ENCODE peak calls at places on chromosome 22, in nine cellular contexts. F is mucosa of descending colon, S is mesothelial cell of epicardium, U is dorsolateral prefrontal cortex, N is MM.1S, J is tibial nerve, G is fibroblast of the aortic adventitia, H is AG04450, K is astrocyte. C is an unnamed sample.

GRCh38 chr22:17172172-17172833 is 13.2 kb upstream of the HDHD5 start:
- DNase-seq in H (no peak), U (peak), J (no peak), S (no peak), N (no peak), K (no peak), G (no peak), F (no peak), C (no peak)

GRCh38 chr22:41782316-41782715 is 18.2 kb upstream of the CCDC134 start:
- DNase-seq in N (no peak), K (no peak), S (no peak), H (no peak), J (no peak), G (no peak), U (no peak), F (no peak), C (no peak)

GRCh38 chr22:39244496-39245129 is at the start of gene PDGFB:
- DNase-seq in U (peak), J (no peak), N (peak), F (no peak), S (no peak), G (no peak), K (no peak), H (no peak), C (no peak)

GRCh38 chr22:37741312-37741795 is 44.5 kb downstream of the TRIOBP start:
- DNase-seq in J (peak), U (peak), S (peak), F (peak), G (peak), N (no peak), H (peak), K (peak), C (peak)

GRCh38 chr22:44561139-44561840 is 63.3 kb upstream of the RTL6 start:
- DNase-seq in U (no peak), H (no peak), K (no peak), G (no peak), J (no peak), S (peak), N (no peak), F (peak), C (no peak)

GRCh38 chr22:32378703-32379272 is 21.1 kb downstream of the RFPL3 start:
- DNase-seq in F (no peak), K (no peak), J (no peak), S (no peak), N (no peak), U (peak), H (no peak), G (no peak), C (no peak)

GRCh38 chr22:44439356-44440223 is 58.4 kb downstream of the RTL6 start:
- DNase-seq in N (no peak), K (no peak), U (no peak), F (no peak), H (no peak), S (no peak), J (no peak), G (no peak), C (no peak)

GRCh38 chr22:24809331-24809730 is 3.3 kb downstream of the SGSM1 start:
- DNase-seq in H (no peak), G (no peak), N (no peak), F (no peak), U (no peak), J (no peak), K (no peak), S (no peak), C (no peak)

GRCh38 chr22:18060646-18061620 is 16.9 kb upstream of the PEX26 start:
- DNase-seq in N (no peak), F (no peak), H (no peak), U (no peak), G (no peak), J (no peak), S (no peak), K (peak), C (no peak)

GRCh38 chr22:48503876-48504275 is 1323.8 kb downstream of the BRD1 start:
- DNase-seq in H (no peak), G (no peak), N (no peak), F (peak), U (no peak), S (no peak), K (no peak), J (no peak), C (no peak)

GRCh38 chr22:46609175-46609690 is 11.0 kb upstream of the GRAMD4 start:
- DNase-seq in K (no peak), F (peak), N (no peak), S (no peak), J (no peak), H (no peak), U (no peak), G (no peak), C (no peak)

GRCh38 chr22:45444168-45444567 is 30.7 kb downstream of the RIBC2 start:
- DNase-seq in K (peak), S (no peak), G (peak), F (no peak), H (no peak), N (no peak), U (no peak), J (no peak), C (no peak)

GRCh38 chr22:46514592-46515207 is 22.7 kb downstream of the CELSR1 start:
- DNase-seq in J (no peak), G (peak), F (no peak), S (no peak), N (no peak), H (no peak), K (peak), U (no peak), C (no peak)

GRCh38 chr22:42399315-42400271 is 32.6 kb downstream of the NFAM1 start:
- DNase-seq in H (no peak), S (peak), F (no peak), J (no peak), K (peak), G (no peak), N (peak), U (peak), C (no peak)

GRCh38 chr22:36197065-36197440 is 4.6 kb downstream of the APOL4 start:
- DNase-seq in J (no peak), K (peak), F (peak), H (no peak), N (peak), U (no peak), G (peak), S (peak), C (peak)

GRCh38 chr22:37647928-37648327 is 8.5 kb downstream of the SH3BP1 start:
- DNase-seq in G (no peak), K (peak), U (no peak), N (no peak), J (no peak), F (peak), S (no peak), H (no peak), C (no peak)

GRCh38 chr22:29225422-29226090 is 19.9 kb downstream of the EMID1 start:
- DNase-seq in K (no peak), U (peak), N (no peak), H (no peak), F (no peak), S (no peak), J (peak), G (no peak), C (no peak)

GRCh38 chr22:44405661-44406060 is 92.4 kb downstream of the RTL6 start:
- DNase-seq in S (no peak), K (no peak), H (no peak), J (no peak), F (peak), U (no peak), G (no peak), N (no peak), C (no peak)

GRCh38 chr22:43476341-43476740 is 64.5 kb downstream of the MPPED1 start:
- DNase-seq in F (no peak), H (no peak), N (no peak), U (no peak), K (no peak), S (no peak), J (no peak), G (no peak), C (no peak)

GRCh38 chr22:31876156-31877035 is 67.9 kb upstream of the YWHAH start:
- DNase-seq in H (no peak), S (no peak), J (no peak), G (peak), K (no peak), N (no peak), U (no peak), F (no peak), C (no peak)

GRCh38 chr22:47001288-47001687 is 238.8 kb downstream of the TBC1D22A start:
- DNase-seq in F (no peak), S (no peak), H (no peak), K (no peak), N (peak), U (no peak), G (no peak), J (no peak), C (no peak)

GRCh38 chr22:31490496-31490925 is 869 bp upstream of the EIF4ENIF1 start:
- DNase-seq in G (peak), N (peak), F (peak), S (peak), H (peak), J (no peak), U (peak), K (peak), C (peak)

GRCh38 chr22:44358723-44359440 is 46.1 kb upstream of the SHISAL1 start:
- DNase-seq in H (no peak), F (peak), J (no peak), N (no peak), K (no peak), S (no peak), G (no peak), U (no peak), C (no peak)

GRCh38 chr22:42621505-42622002 is 6.9 kb upstream of the POLDIP3 start:
- DNase-seq in F (peak), J (no peak), N (peak), U (no peak), H (no peak), G (peak), K (peak), S (peak), C (peak)

GRCh38 chr22:31284241-31284745 is 8.0 kb downstream of the PIK3IP1 start:
- DNase-seq in F (no peak), J (no peak), H (no peak), S (no peak), G (no peak), U (no peak), K (no peak), N (no peak), C (no peak)

DNA sequence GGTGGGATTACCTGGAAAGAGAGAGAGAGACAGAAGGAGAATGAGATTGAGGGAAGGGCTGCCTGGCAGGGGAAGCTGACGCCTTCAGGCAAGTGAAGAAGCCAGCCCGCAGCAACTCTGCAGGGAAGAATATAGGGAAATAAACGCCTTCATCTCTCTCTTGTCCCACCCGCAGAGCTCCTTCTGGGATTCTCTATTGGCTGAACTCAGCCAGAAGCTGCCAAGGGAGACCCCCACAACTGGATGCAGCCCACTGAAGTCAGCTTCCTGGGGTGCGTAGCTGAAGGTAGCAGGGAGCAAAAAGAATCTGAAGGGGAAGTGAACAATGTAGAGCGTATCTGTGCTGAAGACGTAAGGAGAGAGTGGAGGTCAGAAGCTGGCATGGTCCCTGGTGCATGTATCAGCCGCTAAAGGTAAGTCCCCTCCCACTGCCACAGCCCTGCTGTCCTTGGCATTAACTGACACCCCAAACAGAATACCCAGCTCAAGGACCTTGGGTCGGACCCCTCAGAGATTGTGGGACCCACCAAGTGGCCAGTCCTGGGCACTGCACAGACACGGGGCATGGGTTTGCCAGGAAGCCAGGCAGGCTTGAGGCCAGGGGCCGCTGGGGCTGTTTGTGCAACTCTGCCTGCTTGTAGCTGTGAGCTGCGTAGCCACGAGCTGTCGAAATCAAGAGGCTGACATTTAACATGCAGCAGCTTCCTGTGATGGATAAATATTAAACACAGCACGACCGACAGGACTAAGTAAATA is 469.9 kb downstream of the MN1 start:
- DNase-seq in G (peak), K (no peak), N (no peak), S (no peak), J (no peak), H (no peak), F (no peak), U (peak), C (no peak)
- TF ChIP-seq CTCF in G (peak), K (peak), N (peak), S (peak), J (peak), H (peak), F (no peak), U (no peak), C (peak)

GRCh38 chr22:34943830-34944229 is 122.1 kb upstream of the ISX start:
- DNase-seq in U (no peak), N (no peak), G (no peak), F (no peak), J (no peak), K (no peak), H (no peak), S (no peak), C (no peak)
- TF ChIP-seq CTCF in U (no peak), N (no peak), G (no peak), F (no peak), J (no peak), K (no peak), H (no peak), S (no peak), C (no peak)

DNA sequence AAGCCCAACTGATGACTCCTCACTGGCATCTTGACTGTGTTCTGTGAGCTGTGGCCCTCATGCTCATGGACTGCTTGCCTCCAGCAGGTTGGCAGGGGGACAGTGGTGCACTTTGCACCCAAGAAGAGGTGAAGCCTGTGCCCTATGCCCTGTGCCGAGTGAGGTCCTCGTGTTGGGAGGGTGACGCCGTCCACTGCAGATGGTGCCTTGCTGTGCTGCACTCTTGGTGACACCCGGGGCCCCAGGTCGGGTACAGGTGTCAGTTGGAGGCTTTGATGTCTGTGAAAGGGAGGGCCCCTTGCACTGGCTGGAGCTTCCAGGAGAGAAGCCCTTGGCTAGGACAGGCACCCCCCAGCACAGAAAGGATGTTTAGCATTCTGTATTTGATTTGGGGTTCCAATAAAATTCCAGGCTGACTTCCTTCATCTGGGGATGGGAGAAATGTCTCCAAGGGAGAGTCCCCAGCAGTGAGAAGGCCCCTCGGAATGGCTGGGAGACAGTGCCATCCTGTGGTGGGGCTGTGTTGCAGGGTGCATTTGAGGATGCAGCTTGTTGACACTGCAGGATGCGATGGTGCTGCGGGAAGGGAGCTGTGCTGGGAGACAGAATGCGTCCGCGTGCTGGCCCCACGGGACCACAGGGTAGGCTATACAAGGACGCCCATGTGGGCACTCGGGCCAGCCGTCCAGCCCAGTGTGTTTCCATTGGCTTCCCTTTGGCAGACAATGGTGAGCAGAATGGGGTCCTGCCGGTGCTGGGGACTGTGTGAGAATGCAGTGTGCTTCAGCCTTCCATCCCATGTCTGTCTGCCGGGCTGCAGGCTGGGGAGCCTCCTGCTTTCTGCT is 2.5 kb upstream of the ZDHHC8 start:
- DNase-seq in H (no peak), U (peak), J (no peak), N (peak), K (no peak), F (no peak), G (peak), S (no peak), C (no peak)
- TF ChIP-seq CTCF in H (peak), U (no peak), J (no peak), N (peak), K (peak), F (no peak), G (peak), S (no peak), C (peak)

DNA sequence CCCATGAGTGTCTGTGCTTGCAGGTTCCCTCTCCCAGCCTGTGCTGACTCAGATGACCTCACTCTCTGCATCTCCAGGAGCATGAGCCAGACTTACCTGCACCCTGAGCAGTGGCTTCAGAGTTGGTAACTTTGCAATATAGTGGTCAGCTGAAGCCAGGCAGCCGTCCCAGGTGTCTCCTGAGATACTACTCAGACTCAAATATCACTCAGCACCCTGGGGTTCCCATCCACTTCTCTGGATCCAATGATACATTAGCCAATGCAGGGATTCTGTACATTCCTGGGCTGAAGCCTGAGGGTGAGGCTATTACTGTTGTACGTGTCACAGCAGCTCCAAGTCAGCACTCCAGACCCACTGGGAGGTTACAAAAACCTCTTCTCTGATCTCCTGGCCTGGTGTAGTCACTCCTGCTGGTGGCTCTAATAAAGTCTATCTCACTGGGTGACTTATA is 87.8 kb upstream of the TOP3B start:
- DNase-seq in J (no peak), U (no peak), S (no peak), F (no peak), N (no peak), K (no peak), H (no peak), G (no peak), C (no peak)
- TF ChIP-seq CTCF in J (no peak), U (no peak), S (no peak), F (no peak), N (no peak), K (no peak), H (no peak), G (no peak), C (no peak)

DNA sequence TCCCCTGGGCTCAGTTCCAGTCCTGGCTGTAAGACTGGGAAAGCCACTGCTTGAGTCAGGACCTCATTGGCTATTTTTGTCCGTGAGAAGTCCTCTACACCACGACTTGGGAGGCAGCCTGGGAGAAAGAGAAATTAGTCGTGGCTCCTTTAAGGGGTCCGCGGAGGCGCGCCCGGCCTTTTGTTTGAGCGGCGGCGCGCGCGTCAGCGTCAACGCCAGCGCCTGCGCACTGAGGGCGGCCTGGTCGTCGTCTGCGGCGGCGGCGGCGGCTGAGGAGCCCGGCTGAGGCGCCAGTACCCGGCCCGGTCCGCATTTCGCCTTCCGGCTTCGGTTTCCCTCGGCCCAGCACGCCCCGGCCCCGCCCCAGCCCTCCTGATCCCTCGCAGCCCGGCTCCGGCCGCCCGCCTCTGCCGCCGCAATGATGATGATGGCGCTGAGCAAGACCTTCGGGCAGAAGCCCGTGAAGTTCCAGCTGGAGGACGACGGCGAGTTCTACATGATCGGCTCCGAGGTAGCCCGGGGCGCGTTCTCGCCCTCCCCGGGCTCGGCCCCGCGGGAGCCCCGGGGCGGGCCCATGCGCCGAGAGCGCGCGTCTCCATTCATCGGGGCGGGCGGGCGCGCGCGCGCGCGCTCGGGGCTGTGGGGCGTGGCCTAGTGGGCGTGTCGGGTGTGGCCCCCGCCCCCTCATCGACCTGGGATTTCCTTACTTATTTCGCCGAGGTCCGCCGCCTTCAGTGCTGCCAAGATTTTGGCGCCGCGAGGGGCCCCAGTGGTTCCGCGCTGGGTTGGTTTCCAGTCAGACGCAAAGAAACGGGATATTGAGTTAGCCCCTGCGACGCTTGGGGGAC is at the start of gene SMARCB1:
- DNase-seq in F (peak), G (peak), S (peak), K (peak), H (peak), N (peak), J (peak), U (peak), C (peak)
- TF ChIP-seq CTCF in F (no peak), G (no peak), S (no peak), K (no peak), H (no peak), N (no peak), J (no peak), U (peak), C (no peak)

GRCh38 chr22:21641795-21642583 is at the start of gene SDF2L1:
- DNase-seq in F (peak), N (peak), J (peak), G (peak), K (peak), H (peak), S (peak), U (peak), C (peak)
- TF ChIP-seq CTCF in F (peak), N (no peak), J (peak), G (no peak), K (no peak), H (no peak), S (peak), U (peak), C (no peak)

DNA sequence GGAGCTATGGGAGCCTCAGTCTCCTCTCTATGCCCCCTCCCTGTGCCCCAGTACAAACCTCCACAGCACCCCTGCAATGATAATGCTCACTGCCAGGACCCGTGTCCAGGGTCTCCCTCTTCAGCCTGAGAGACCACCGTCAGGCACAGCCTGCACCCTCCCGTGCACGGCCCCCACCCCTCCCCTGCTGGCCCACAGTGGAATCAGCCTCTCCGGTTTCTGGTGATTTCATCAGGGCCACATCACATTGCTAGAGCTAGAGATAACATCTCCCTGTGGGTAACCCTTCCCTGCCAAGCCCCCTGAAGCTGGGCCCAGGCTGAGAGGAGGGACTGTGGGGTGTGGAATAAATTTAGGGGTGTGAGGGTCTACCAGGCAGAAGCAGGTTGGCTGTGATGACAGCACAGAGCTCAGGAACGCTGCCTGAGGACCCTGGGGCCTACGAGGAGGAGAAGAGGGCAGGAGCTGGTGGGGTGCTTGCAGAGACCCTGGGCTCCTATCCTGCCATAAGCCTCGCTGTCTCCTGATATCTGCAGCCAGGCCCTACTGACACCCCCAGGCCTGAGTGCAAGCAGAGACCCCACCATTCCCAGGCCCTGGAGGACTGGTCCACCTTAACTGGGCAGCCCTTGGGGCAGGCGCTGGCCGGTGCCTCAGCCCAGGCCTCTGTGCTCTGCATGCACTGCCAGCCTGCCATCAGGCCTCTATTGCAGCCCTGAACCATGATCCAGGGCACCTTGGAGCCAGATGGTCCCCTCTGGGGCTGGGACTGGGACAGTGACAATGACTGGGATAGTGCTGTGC is at the start of gene KLHDC7B:
- DNase-seq in F (no peak), G (peak), S (no peak), J (no peak), N (no peak), K (no peak), H (no peak), U (no peak), C (no peak)
- TF ChIP-seq CTCF in F (no peak), G (peak), S (no peak), J (no peak), N (no peak), K (no peak), H (peak), U (no peak), C (no peak)

GRCh38 chr22:25939384-25939783 is 197.4 kb downstream of the MYO18B start:
- DNase-seq in N (no peak), U (no peak), H (no peak), G (no peak), F (no peak), S (no peak), K (no peak), J (no peak), C (no peak)
- TF ChIP-seq CTCF in N (no peak), U (no peak), H (no peak), G (no peak), F (no peak), S (no peak), K (no peak), J (no peak), C (no peak)

C was measured in AG09319.